ENCODE peak calls at places on chromosomes 6 and 20, in five cellular contexts. C is fibroblast of lung, T is heart left ventricle, Z is prostate gland, A is lower lobe of right lung. J is an unnamed sample.

GRCh38 chr20:60845146-60845545 is 406.9 kb upstream of the CDH4 start:
- DNase-seq in C (no peak), T (no peak), Z (no peak), A (no peak), J (no peak)

GRCh38 chr6:33161354-33162320 is 30.6 kb downstream of the COL11A2 start:
- DNase-seq in C (peak), T (peak), Z (peak), A (peak), J (peak)

GRCh38 chr20:21609221-21609620 is 95.4 kb upstream of the NKX2-2 start:
- DNase-seq in C (no peak), T (no peak), Z (no peak), A (no peak), J (no peak)

GRCh38 chr6:87907521-87907920 is 140.1 kb upstream of the SPACA1 start:
- DNase-seq in C (peak), T (no peak), Z (no peak), A (no peak), J (no peak)

GRCh38 chr6:356828-357251 is 34.7 kb upstream of the IRF4 start:
- DNase-seq in C (no peak), T (peak), Z (no peak), A (peak), J (no peak)

GRCh38 chr6:37638414-37639079 is 59.1 kb downstream of the MDGA1 start:
- DNase-seq in C (peak), T (no peak), Z (no peak), A (no peak), J (no peak)

GRCh38 chr6:43798688-43799444 is 28.9 kb downstream of the VEGFA start:
- DNase-seq in C (peak), T (peak), Z (no peak), A (peak), J (peak)

GRCh38 chr6:111076024-111076680 is 11.2 kb upstream of the SLC16A10 start:
- DNase-seq in C (no peak), T (no peak), Z (no peak), A (no peak), J (no peak)

GRCh38 chr6:143427109-143427817 is 23.2 kb downstream of the ADAT2 start:
- DNase-seq in C (peak), T (peak), Z (peak), A (peak), J (peak)

GRCh38 chr20:51354191-51354768 is 188.2 kb downstream of the NFATC2 start:
- DNase-seq in C (peak), T (no peak), Z (no peak), A (no peak), J (no peak)

GRCh38 chr20:59955131-59955796 is 3.0 kb upstream of the CDH26 start:
- DNase-seq in C (peak), T (no peak), Z (peak), A (no peak), J (peak)

GRCh38 chr20:32823737-32824588 is 4.2 kb downstream of the MAPRE1 start:
- DNase-seq in C (peak), T (no peak), Z (no peak), A (no peak), J (no peak)

GRCh38 chr20:25016471-25016870 is 23.9 kb upstream of the APMAP start:
- DNase-seq in C (no peak), T (peak), Z (no peak), A (no peak), J (no peak)

GRCh38 chr6:34544776-34545471 is 11.2 kb downstream of the SPDEF start:
- DNase-seq in C (no peak), T (no peak), Z (no peak), A (no peak), J (no peak)

GRCh38 chr6:69948479-69949114 is 82.2 kb downstream of the COL19A1 start:
- DNase-seq in C (no peak), T (no peak), Z (no peak), A (no peak), J (no peak)

GRCh38 chr6:52157301-52157930 is 28.8 kb upstream of the IL17A start:
- DNase-seq in C (no peak), T (no peak), Z (no peak), A (no peak), J (no peak)

GRCh38 chr20:1577906-1578305 is 20.4 kb upstream of the SIRPD start:
- DNase-seq in C (no peak), T (no peak), Z (no peak), A (no peak), J (no peak)

GRCh38 chr6:132362318-132363185 is 38.7 kb downstream of the MOXD1 start:
- DNase-seq in C (peak), T (no peak), Z (no peak), A (no peak), J (no peak)

GRCh38 chr6:43705996-43706395 is 18.4 kb upstream of the MRPS18A start:
- DNase-seq in C (peak), T (no peak), Z (no peak), A (no peak), J (no peak)

GRCh38 chr6:161462148-161462547 is 188.3 kb upstream of the AGPAT4 start:
- DNase-seq in C (no peak), T (no peak), Z (no peak), A (no peak), J (peak)

GRCh38 chr20:33650111-33650752 is 11.9 kb upstream of the C20orf144 start:
- DNase-seq in C (no peak), T (no peak), Z (no peak), A (no peak), J (no peak)

GRCh38 chr6:148166339-148166949 is 176.2 kb upstream of the SASH1 start:
- DNase-seq in C (peak), T (no peak), Z (peak), A (no peak), J (peak)

GRCh38 chr6:20688710-20689500 is 154.6 kb downstream of the CDKAL1 start:
- DNase-seq in C (peak), T (no peak), Z (no peak), A (no peak), J (no peak)

GRCh38 chr6:38443341-38443740 is 196.4 kb downstream of the BTBD9 start:
- DNase-seq in C (no peak), T (no peak), Z (no peak), A (no peak), J (no peak)

GRCh38 chr20:32534661-32535240 is 50.4 kb downstream of the NOL4L start:
- DNase-seq in C (no peak), T (no peak), Z (no peak), A (peak), J (no peak)

GRCh38 chr20:14446446-14446845 is 109.0 kb upstream of the FLRT3 start:
- DNase-seq in C (peak), T (no peak), Z (no peak), A (no peak), J (no peak)

GRCh38 chr6:14957355-14958059 is 288.4 kb upstream of the JARID2 start:
- DNase-seq in C (no peak), T (no peak), Z (no peak), A (no peak), J (no peak)

GRCh38 chr20:19976595-19977372 is 40.4 kb upstream of the NAA20 start:
- DNase-seq in C (peak), T (peak), Z (peak), A (peak), J (peak)

GRCh38 chr20:7818477-7818876 is 121.8 kb downstream of the HAO1 start:
- DNase-seq in C (no peak), T (no peak), Z (no peak), A (no peak), J (no peak)

GRCh38 chr6:35810831-35811698 is 5.9 kb downstream of the LHFPL5 start:
- DNase-seq in C (peak), T (no peak), Z (no peak), A (no peak), J (peak)

GRCh38 chr20:652611-653109 is 340 bp downstream of the SRXN1 start:
- DNase-seq in C (peak), T (peak), Z (no peak), A (peak), J (no peak)

GRCh38 chr20:58478141-58478805 is 36.9 kb downstream of the APCDD1L start:
- DNase-seq in C (no peak), T (no peak), Z (no peak), A (no peak), J (no peak)

GRCh38 chr20:58131111-58131510 is 97.3 kb downstream of the ANKRD60 start:
- DNase-seq in C (peak), T (peak), Z (no peak), A (no peak), J (no peak)

GRCh38 chr20:11451793-11452291 is 465.9 kb upstream of the BTBD3 start:
- DNase-seq in C (peak), T (no peak), Z (peak), A (no peak), J (no peak)

GRCh38 chr6:11007715-11008608 is 36.1 kb downstream of the ELOVL2 start:
- DNase-seq in C (peak), T (no peak), Z (no peak), A (no peak), J (peak)

GRCh38 chr20:12824353-12824752 is 184.4 kb upstream of the SPTLC3 start:
- DNase-seq in C (no peak), T (no peak), Z (no peak), A (no peak), J (no peak)

DNA sequence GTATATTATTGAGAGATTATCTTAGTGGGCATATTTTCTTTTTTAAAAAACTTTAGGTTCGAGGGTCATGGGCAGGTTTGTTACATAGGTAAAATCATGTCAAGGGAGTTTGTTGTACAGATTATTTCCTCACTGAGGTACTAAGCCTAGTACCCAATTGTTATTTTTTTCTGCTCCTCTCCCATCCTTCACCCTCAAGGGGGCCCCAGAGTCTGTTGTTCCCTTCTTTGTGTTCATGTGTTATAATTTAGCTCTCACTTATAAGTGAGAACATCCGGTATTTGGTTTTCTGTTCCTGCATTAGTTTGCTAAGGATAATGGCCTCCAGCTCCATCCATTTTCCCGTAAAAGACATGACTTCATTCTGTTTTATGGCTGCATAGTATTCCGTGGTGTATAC is 247.9 kb upstream of the RAB32 start:
- DNase-seq in C (no peak), T (no peak), Z (no peak), A (no peak), J (no peak)
- TF ChIP-seq CTCF in C (no peak), T (no peak), Z (no peak), A (no peak), J (no peak)

GRCh38 chr6:150725795-150726194 is 126.1 kb downstream of the PLEKHG1 start:
- DNase-seq in C (no peak), T (no peak), Z (no peak), A (no peak), J (no peak)
- H3K27ac ChIP-seq in C (no peak), T (no peak), Z (no peak), A (no peak), J (no peak)

DNA sequence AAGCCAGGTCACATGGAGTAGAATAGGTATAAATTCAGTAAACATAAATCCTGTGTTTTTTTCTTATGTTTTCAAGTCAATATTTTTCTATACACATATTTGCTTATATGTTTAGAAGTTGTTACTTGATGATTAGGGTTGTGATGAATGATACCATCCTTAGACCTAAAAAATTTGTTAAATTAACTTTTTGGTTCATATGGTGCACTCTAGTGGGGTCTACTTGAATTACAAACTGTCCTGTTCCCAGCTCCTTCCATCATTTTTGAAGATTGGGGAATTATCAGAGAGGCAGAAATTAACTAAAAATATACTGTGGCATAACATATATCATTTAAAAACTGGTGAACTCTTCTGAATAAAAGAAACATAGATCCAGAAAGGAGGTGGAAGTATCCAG is 48.3 kb upstream of the RIPPLY2 start:
- DNase-seq in C (no peak), T (no peak), Z (no peak), A (no peak), J (no peak)
- TF ChIP-seq CTCF in C (no peak), T (no peak), Z (no peak), A (no peak), J (no peak)

GRCh38 chr6:162941128-162941527 is 213.4 kb downstream of the PACRG start:
- DNase-seq in C (no peak), T (no peak), Z (no peak), A (no peak), J (no peak)
- H3K27ac ChIP-seq in C (no peak), T (no peak), Z (no peak), A (no peak), J (no peak)

GRCh38 chr6:138769102-138769676 is 4.4 kb upstream of the CCDC28A start:
- DNase-seq in C (no peak), T (no peak), Z (no peak), A (no peak), J (no peak)
- TF ChIP-seq CTCF in C (no peak), T (no peak), Z (no peak), A (no peak), J (no peak)

GRCh38 chr6:30719791-30720737 is at the start of gene TUBB:
- DNase-seq in C (peak), T (peak), Z (peak), A (peak), J (peak)

GRCh38 chr6:30721198-30722024 is 1.3 kb downstream of the TUBB start:
- DNase-seq in C (peak), T (peak), Z (peak), A (peak), J (peak)

GRCh38 chr6:30720738-30721197 is 616 bp downstream of the TUBB start:
- DNase-seq in C (peak), T (peak), Z (peak), A (peak), J (peak)

GRCh38 chr6:30724906-30725667 is 4.9 kb downstream of the TUBB start:
- DNase-seq in C (no peak), T (no peak), Z (no peak), A (no peak), J (no peak)

DNA sequence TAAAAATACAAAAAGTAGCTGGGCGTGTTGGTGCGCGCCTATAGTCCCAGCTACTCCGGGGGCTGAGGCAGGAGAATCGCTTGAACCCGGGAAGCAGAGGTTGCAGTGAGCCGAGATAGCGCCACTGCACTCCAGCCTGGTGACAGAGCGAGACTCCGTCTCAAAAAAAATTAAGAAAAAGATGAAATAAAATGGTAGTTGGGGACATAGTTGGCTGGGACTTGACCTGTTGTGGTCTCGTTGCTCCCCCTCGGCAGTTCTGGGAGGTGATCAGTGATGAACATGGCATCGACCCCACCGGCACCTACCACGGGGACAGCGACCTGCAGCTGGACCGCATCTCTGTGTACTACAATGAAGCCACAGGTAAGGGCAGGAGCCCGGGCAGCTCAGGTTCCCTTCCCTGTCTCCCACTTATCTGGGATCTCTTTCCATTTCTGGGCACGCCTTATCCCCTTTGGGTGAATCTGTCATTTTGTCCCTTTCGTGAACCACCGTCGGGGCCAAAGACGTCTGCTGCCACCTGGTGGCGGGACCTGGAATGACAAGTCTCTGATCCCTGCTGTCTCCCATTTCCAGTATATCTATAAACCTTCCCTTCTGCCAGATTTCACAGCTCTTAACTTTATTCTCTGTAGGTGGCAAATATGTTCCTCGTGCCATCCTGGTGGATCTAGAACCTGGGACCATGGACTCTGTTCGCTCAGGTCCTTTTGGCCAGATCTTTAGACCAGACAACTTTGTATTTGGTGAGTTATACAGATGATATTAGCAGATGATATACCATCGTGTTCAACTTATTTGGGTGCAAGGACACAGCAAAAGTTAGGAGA is 2.3 kb downstream of the TUBB start:
- DNase-seq in C (peak), T (peak), Z (peak), A (peak), J (peak)
- H3K27ac ChIP-seq in C (peak), T (peak), Z (peak), A (peak), J (peak)

DNA sequence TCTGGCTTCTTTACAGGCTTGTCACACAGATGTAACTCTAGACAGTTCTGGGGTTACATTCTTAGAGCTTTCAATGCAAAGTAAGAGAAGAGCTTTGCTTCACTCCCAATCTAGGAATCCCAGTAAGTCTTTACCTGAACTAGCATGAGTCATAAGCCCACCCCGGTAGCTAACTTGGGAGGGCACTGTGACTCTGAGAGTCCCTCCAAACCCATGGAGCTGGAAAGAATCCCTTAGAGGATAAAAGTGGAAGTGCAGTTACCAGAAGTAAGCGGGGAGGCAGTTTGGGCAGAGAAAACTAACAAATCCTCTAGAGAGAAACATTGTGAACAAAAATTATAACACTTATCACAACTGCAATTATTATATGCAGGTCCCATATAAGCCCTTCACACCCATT is 84.0 kb upstream of the SMLR1 start:
- DNase-seq in C (no peak), T (no peak), Z (no peak), A (no peak), J (no peak)
- TF ChIP-seq CTCF in C (no peak), T (no peak), Z (no peak), A (no peak), J (no peak)

DNA sequence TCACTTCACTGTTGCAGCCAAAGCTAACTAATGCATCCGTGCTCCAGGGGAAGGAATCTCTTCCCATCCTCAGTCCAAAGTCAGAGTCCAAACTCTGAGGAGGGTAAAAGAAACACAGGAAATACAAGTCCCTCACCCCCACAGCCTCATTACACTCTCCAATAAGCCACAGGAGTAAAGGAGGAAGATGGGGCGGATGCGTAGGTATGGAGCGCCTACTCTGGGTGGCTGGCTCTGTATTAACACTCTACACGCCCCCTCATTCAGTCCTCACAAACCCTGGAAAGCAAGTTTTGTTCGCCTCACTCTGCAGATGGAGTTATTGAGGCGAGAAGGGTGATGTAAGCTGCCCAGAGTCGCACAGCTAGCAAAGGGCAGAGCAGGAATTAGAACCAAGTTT is 242.9 kb downstream of the NRN1 start:
- DNase-seq in C (no peak), T (no peak), Z (no peak), A (no peak), J (no peak)
- H3K27ac ChIP-seq in C (peak), T (peak), Z (no peak), A (no peak), J (no peak)

GRCh38 chr20:62806383-62807050 is 1.9 kb downstream of the OGFR start:
- DNase-seq in C (no peak), T (no peak), Z (no peak), A (no peak), J (no peak)

GRCh38 chr20:62805711-62806382 is 1.2 kb downstream of the OGFR start:
- DNase-seq in C (peak), T (peak), Z (no peak), A (peak), J (no peak)

GRCh38 chr20:62804021-62804631 is 509 bp upstream of the OGFR start:
- DNase-seq in C (no peak), T (no peak), Z (no peak), A (no peak), J (no peak)

GRCh38 chr20:62804632-62805364 is at the start of gene OGFR:
- DNase-seq in C (peak), T (peak), Z (peak), A (peak), J (peak)

GRCh38 chr20:62805365-62805710 is 703 bp downstream of the OGFR start:
- DNase-seq in C (no peak), T (no peak), Z (no peak), A (no peak), J (no peak)
- TF ChIP-seq CTCF in C (no peak), T (no peak), Z (no peak), A (no peak), J (no peak)

J was measured in RWPE1.